ENCODE peak calls at places on chromosomes 2 and 18, in six cellular contexts. P is stimulated activated CD8-positive, alpha-beta memory T cell treated with anti-CD3 and anti-CD28 coated beads, Interleukin-4, amount 100 ng/mL, for 1 hour; E is HEK293T; C is NCI-H1092; R is stimulated activated CD4-positive, alpha-beta T cell treated with anti-CD3 and anti-CD28 coated beads, Interleukin-4, amount 100 ng/mL, for 4 hours; T is EH. I is an unnamed sample.

GRCh38 chr18:23528580-23529472 is 25.5 kb downstream of the RMC1 start:
- DNase-seq in P (no peak), E (no peak), C (no peak), R (no peak), T (peak), I (no peak)

GRCh38 chr2:147989809-147990403 is 30.6 kb downstream of the ORC4 start:
- DNase-seq in P (no peak), E (peak), C (peak), R (no peak), T (peak), I (peak)

GRCh38 chr18:63119647-63120046 is 199.9 kb downstream of the BCL2 start:
- DNase-seq in P (no peak), E (peak), C (peak), R (no peak), T (peak), I (no peak)

GRCh38 chr18:5158171-5158570 is 38.9 kb downstream of the AKAIN1 start:
- DNase-seq in P (no peak), E (no peak), C (no peak), R (no peak), T (no peak), I (no peak)

GRCh38 chr2:223681125-223681524 is 79.0 kb upstream of the SCG2 start:
- DNase-seq in P (no peak), E (no peak), C (no peak), R (no peak), T (no peak), I (no peak)

GRCh38 chr2:148817210-148817708 is 57.8 kb upstream of the KIF5C start:
- DNase-seq in P (no peak), E (no peak), C (no peak), R (no peak), T (peak), I (peak)

GRCh38 chr2:234420406-234420805 is 76.5 kb downstream of the ARL4C start:
- DNase-seq in P (no peak), E (no peak), C (no peak), R (no peak), T (no peak), I (no peak)

GRCh38 chr18:21853020-21853419 is 112.4 kb downstream of the MIB1 start:
- DNase-seq in P (no peak), E (no peak), C (no peak), R (no peak), T (peak), I (peak)

GRCh38 chr2:238487134-238487533 is 60.4 kb downstream of the ASB1 start:
- DNase-seq in P (no peak), E (no peak), C (no peak), R (no peak), T (no peak), I (no peak)

GRCh38 chr2:173187911-173188788 is 112.5 kb downstream of the MAP3K20 start:
- DNase-seq in P (no peak), E (no peak), C (no peak), R (no peak), T (peak), I (no peak)

GRCh38 chr18:21179590-21180220 is 62.3 kb upstream of the GREB1L start:
- DNase-seq in P (peak), E (peak), C (peak), R (peak), T (peak), I (peak)

GRCh38 chr2:210445116-210445707 is 31.3 kb downstream of the LANCL1 start:
- DNase-seq in P (no peak), E (peak), C (no peak), R (no peak), T (peak), I (no peak)

GRCh38 chr2:43075906-43076585 is 150.4 kb downstream of the ZFP36L2 start:
- DNase-seq in P (no peak), E (no peak), C (no peak), R (no peak), T (peak), I (peak)

GRCh38 chr2:227097495-227098161 is 66.4 kb downstream of the COL4A4 start:
- DNase-seq in P (no peak), E (no peak), C (no peak), R (no peak), T (no peak), I (no peak)

GRCh38 chr2:37669500-37669899 is 1.9 kb downstream of the CDC42EP3 start:
- DNase-seq in P (no peak), E (no peak), C (no peak), R (no peak), T (peak), I (no peak)

GRCh38 chr2:121088251-121089004 is 196.6 kb downstream of the TFCP2L1 start:
- DNase-seq in P (no peak), E (no peak), C (no peak), R (no peak), T (no peak), I (peak)

GRCh38 chr2:24768013-24768412 is 25.2 kb downstream of the PTRHD1 start:
- DNase-seq in P (no peak), E (no peak), C (no peak), R (no peak), T (no peak), I (no peak)

GRCh38 chr2:234352270-234352669 is 144.6 kb downstream of the ARL4C start:
- DNase-seq in P (no peak), E (no peak), C (no peak), R (no peak), T (no peak), I (no peak)

GRCh38 chr2:162258169-162258568 is 14.9 kb upstream of the FAP start:
- DNase-seq in P (no peak), E (no peak), C (no peak), R (no peak), T (peak), I (no peak)

GRCh38 chr2:214034417-214034816 is 376.4 kb upstream of the VWC2L start:
- DNase-seq in P (no peak), E (no peak), C (no peak), R (no peak), T (no peak), I (no peak)

GRCh38 chr18:51666717-51667320 is 469.3 kb upstream of the MEX3C start:
- DNase-seq in P (no peak), E (no peak), C (peak), R (no peak), T (no peak), I (no peak)

GRCh38 chr2:71716697-71717624 is 263.6 kb downstream of the DYSF start:
- DNase-seq in P (no peak), E (no peak), C (no peak), R (no peak), T (peak), I (peak)

GRCh38 chr2:231110551-231110950 is 14.3 kb downstream of the HTR2B start:
- DNase-seq in P (no peak), E (no peak), C (no peak), R (no peak), T (peak), I (peak)

GRCh38 chr2:220814441-220814840 is 757.7 kb downstream of the EPHA4 start:
- DNase-seq in P (no peak), E (no peak), C (no peak), R (no peak), T (no peak), I (no peak)

GRCh38 chr2:160214461-160215055 is 14.5 kb upstream of the ITGB6 start:
- DNase-seq in P (no peak), E (no peak), C (no peak), R (no peak), T (peak), I (peak)

GRCh38 chr2:48180557-48180956 is 274.3 kb upstream of the FBXO11 start:
- DNase-seq in P (no peak), E (no peak), C (no peak), R (no peak), T (no peak), I (no peak)

GRCh38 chr2:215031330-215031729 is 107.1 kb downstream of the ABCA12 start:
- DNase-seq in P (no peak), E (no peak), C (no peak), R (no peak), T (no peak), I (peak)

GRCh38 chr2:235270951-235271350 is 222.9 kb upstream of the AGAP1 start:
- DNase-seq in P (no peak), E (no peak), C (no peak), R (no peak), T (peak), I (no peak)

GRCh38 chr2:102099536-102100293 is 42.8 kb upstream of the IL1R1 start:
- DNase-seq in P (no peak), E (no peak), C (no peak), R (no peak), T (no peak), I (no peak)

GRCh38 chr2:223180463-223180862 is 128.5 kb downstream of the KCNE4 start:
- DNase-seq in P (no peak), E (no peak), C (no peak), R (no peak), T (peak), I (no peak)

I was measured in skeletal muscle cell.